ENCODE peak calls at places on chromosomes 5 and 9, in four cellular contexts. Q is heart left ventricle, Z is astrocyte, H is iPS DF 6.9. P is an unnamed sample. For H3K27me3, the result is how much of the 10 kb centered on the place peaks cover.

GRCh38 chr9:112029921-112030444 is 133.4 kb downstream of the UGCG start:
- DNase-seq in Q (no peak), Z (peak), H (peak), P (peak)

GRCh38 chr9:79189511-79189924 is 382.2 kb upstream of the TLE4 start:
- DNase-seq in Q (no peak), Z (peak), H (no peak), P (peak)

GRCh38 chr9:125393426-125393825 is 131.8 kb downstream of the GAPVD1 start:
- DNase-seq in Q (no peak), Z (peak), H (no peak), P (peak)

GRCh38 chr9:119802621-119803020 is 433.4 kb upstream of the BRINP1 start:
- DNase-seq in Q (peak), Z (no peak), H (no peak), P (peak)

GRCh38 chr5:138632900-138633489 is 57.8 kb upstream of the HSPA9 start:
- DNase-seq in Q (peak), Z (peak), H (peak), P (peak)

GRCh38 chr5:129945031-129945430 is 40.8 kb downstream of the CHSY3 start:
- DNase-seq in Q (no peak), Z (peak), H (no peak), P (peak)

GRCh38 chr5:53560028-53560427 is 411 bp upstream of the NDUFS4 start:
- DNase-seq in Q (no peak), Z (no peak), H (no peak), P (no peak)

GRCh38 chr5:103929310-103930003 is 366.9 kb upstream of the NUDT12 start:
- DNase-seq in Q (no peak), Z (peak), H (no peak), P (peak)

GRCh38 chr5:75668348-75668895 is 48.8 kb downstream of the POC5 start:
- DNase-seq in Q (no peak), Z (no peak), H (no peak), P (no peak)

GRCh38 chr9:111961575-111961974 is 65.0 kb downstream of the UGCG start:
- DNase-seq in Q (no peak), Z (peak), H (no peak), P (peak)

GRCh38 chr9:115746496-115746895 is 407.1 kb upstream of the PAPPA start:
- DNase-seq in Q (no peak), Z (peak), H (no peak), P (no peak)

GRCh38 chr9:137479315-137479861 is 20.3 kb upstream of the NSMF start:
- DNase-seq in Q (no peak), Z (no peak), H (no peak), P (peak)

GRCh38 chr5:136016945-136017530 is 11.8 kb upstream of the TGFBI start:
- DNase-seq in Q (no peak), Z (peak), H (no peak), P (peak)

GRCh38 chr5:96067902-96068614 is 106.4 kb upstream of the ELL2 start:
- DNase-seq in Q (no peak), Z (peak), H (no peak), P (peak)

GRCh38 chr5:142324377-142324870 is 397 bp downstream of the SPRY4 start:
- DNase-seq in Q (no peak), Z (no peak), H (no peak), P (no peak)

GRCh38 chr9:23153058-23153457 is 673.0 kb downstream of the ELAVL2 start:
- DNase-seq in Q (no peak), Z (no peak), H (no peak), P (no peak)

GRCh38 chr9:124285903-124286291 is 28.1 kb downstream of the NEK6 start:
- DNase-seq in Q (peak), Z (peak), H (no peak), P (no peak)

GRCh38 chr5:168592014-168592368 is 12.8 kb upstream of the PANK3 start:
- DNase-seq in Q (no peak), Z (peak), H (no peak), P (no peak)

GRCh38 chr5:170408189-170408588 is 19.0 kb upstream of the KCNMB1 start:
- DNase-seq in Q (no peak), Z (no peak), H (no peak), P (no peak)

GRCh38 chr9:95167998-95168397 is 149.5 kb downstream of the FANCC start:
- DNase-seq in Q (peak), Z (peak), H (peak), P (peak)

GRCh38 chr5:112604741-112605390 is 132.8 kb upstream of the APC start:
- DNase-seq in Q (no peak), Z (no peak), H (no peak), P (no peak)

GRCh38 chr9:5442400-5443011 is 4.8 kb upstream of the PLGRKT start:
- DNase-seq in Q (no peak), Z (peak), H (no peak), P (no peak)

GRCh38 chr5:111927191-111927590 is 170.2 kb upstream of the NREP start:
- DNase-seq in Q (no peak), Z (peak), H (no peak), P (no peak)

GRCh38 chr9:77019810-77020437 is 469 bp downstream of the FOXB2 start:
- DNase-seq in Q (no peak), Z (no peak), H (no peak), P (no peak)

GRCh38 chr9:126431112-126431742 is 104.6 kb downstream of the MVB12B start:
- DNase-seq in Q (no peak), Z (no peak), H (no peak), P (no peak)

GRCh38 chr5:126422994-126423788 is at the start of gene GRAMD2B:
- DNase-seq in Q (peak), Z (peak), H (peak), P (peak)

GRCh38 chr5:135309391-135310327 is 89.4 kb downstream of the MACROH2A1 start:
- DNase-seq in Q (no peak), Z (no peak), H (no peak), P (no peak)

GRCh38 chr5:127871448-127872153 is 168.4 kb downstream of the CCDC192 start:
- DNase-seq in Q (no peak), Z (no peak), H (no peak), P (peak)

GRCh38 chr9:68967800-68968199 is 46.1 kb downstream of the PRKACG start:
- DNase-seq in Q (no peak), Z (no peak), H (no peak), P (no peak)

GRCh38 chr5:69007726-69008368 is 86.0 kb upstream of the SLC30A5 start:
- DNase-seq in Q (peak), Z (peak), H (peak), P (peak)

GRCh38 chr5:80181618-80182211 is 74.1 kb downstream of the SERINC5 start:
- DNase-seq in Q (no peak), Z (peak), H (no peak), P (peak)

GRCh38 chr9:136132500-136133050 is 13.9 kb upstream of the TMEM250 start:
- DNase-seq in Q (no peak), Z (no peak), H (no peak), P (no peak)
- H3K27me3 ChIP-seq in Q (half or more), Z (half or more), H (under half), P (half or more)

DNA sequence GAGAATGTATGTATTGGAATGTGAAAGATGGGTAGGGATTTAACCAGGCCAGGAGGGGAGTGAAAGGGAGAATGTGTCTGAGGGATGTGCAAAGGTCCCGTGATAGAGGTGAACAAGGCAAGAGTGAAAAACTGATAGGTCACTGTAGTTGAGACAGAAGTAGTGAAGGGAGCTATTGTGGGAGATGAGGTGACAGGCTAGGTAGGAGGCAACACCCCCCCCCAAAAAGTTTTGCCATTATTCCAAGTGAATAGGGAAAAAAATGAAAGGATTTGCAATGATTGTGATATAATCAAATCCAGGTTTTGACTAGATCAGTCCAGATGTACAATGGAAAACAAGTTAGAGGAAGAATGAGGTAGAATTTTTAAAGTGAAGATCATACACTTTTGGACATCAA is 136.6 kb upstream of the GPR151 start:
- DNase-seq in Q (no peak), Z (no peak), H (no peak), P (no peak)
- H3K27me3 ChIP-seq in Q (under half), Z (under half), H (under half), P (under half)

GRCh38 chr9:132155514-132155913 is 6.3 kb upstream of the NTNG2 start:
- DNase-seq in Q (no peak), Z (no peak), H (no peak), P (no peak)
- H3K27me3 ChIP-seq in Q (under half), Z (half or more), H (under half), P (half or more)

GRCh38 chr9:96215841-96216240 is 86.1 kb downstream of the HSD17B3 start:
- DNase-seq in Q (no peak), Z (no peak), H (no peak), P (no peak)

GRCh38 chr9:96217756-96218693 is 84.0 kb downstream of the HSD17B3 start:
- DNase-seq in Q (peak), Z (peak), H (peak), P (peak)

GRCh38 chr9:96216618-96217017 is 85.4 kb downstream of the HSD17B3 start:
- DNase-seq in Q (no peak), Z (no peak), H (no peak), P (no peak)

GRCh38 chr9:96218821-96219614 is 83.0 kb downstream of the HSD17B3 start:
- DNase-seq in Q (no peak), Z (no peak), H (no peak), P (no peak)

GRCh38 chr9:96217358-96217755 is 84.6 kb downstream of the HSD17B3 start:
- DNase-seq in Q (no peak), Z (no peak), H (no peak), P (no peak)
- H3K27me3 ChIP-seq in Q (under half), Z (under half), H (under half), P (half or more)